ENCODE peak calls at places on chromosomes 5 and 9, in nine cellular contexts. W is AG20443; Y is activated naive CD4-positive, alpha-beta T cell treated with Interleukin-2 at 50 U/mL for 16 hours; Q is GM03348; D is MV-4-11; S is NCI-H510A; R is AG08395; I is naive thymus-derived CD4-positive, alpha-beta T cell; X is iPS-NIHi11. E is an unnamed sample.

GRCh38 chr5:141839015-141839513 is 39.1 kb downstream of the PCDH1 start:
- DNase-seq in W (no peak), Y (no peak), Q (no peak), D (no peak), S (no peak), R (no peak), I (no peak), X (peak; percentile 41), E (no peak)

GRCh38 chr5:173997331-173997730 is 8.4 kb downstream of the C5orf47 start:
- DNase-seq in W (no peak), Y (no peak), Q (no peak), D (no peak), S (no peak), R (no peak), I (no peak), X (no peak), E (no peak)

GRCh38 chr9:110650991-110651411 is 17.6 kb upstream of the MUSK start:
- DNase-seq in W (peak; percentile 74), Y (no peak), Q (peak; percentile 59), D (no peak), S (no peak), R (peak; percentile 77), I (no peak), X (no peak), E (no peak)

GRCh38 chr9:78620303-78620702 is 323.4 kb downstream of the PSAT1 start:
- DNase-seq in W (no peak), Y (no peak), Q (no peak), D (peak; percentile 50), S (no peak), R (no peak), I (no peak), X (no peak), E (no peak)

GRCh38 chr5:72452515-72453259 is 54.5 kb downstream of the ZNF366 start:
- DNase-seq in W (peak; percentile 81), Y (no peak), Q (peak; percentile 84), D (no peak), S (no peak), R (peak; percentile 85), I (no peak), X (peak; percentile 41), E (peak; percentile 15)

GRCh38 chr5:170639221-170639925 is 135.6 kb downstream of the KCNIP1 start:
- DNase-seq in W (no peak), Y (no peak), Q (no peak), D (no peak), S (no peak), R (no peak), I (no peak), X (no peak), E (no peak)

GRCh38 chr9:135589596-135590485 is 28.3 kb downstream of the PAEP start:
- DNase-seq in W (peak; percentile 9), Y (no peak), Q (peak; percentile 4), D (no peak), S (no peak), R (no peak), I (no peak), X (no peak), E (no peak)

GRCh38 chr5:119316116-119316515 is 39.7 kb upstream of the TNFAIP8 start:
- DNase-seq in W (no peak), Y (peak; percentile 36), Q (no peak), D (no peak), S (no peak), R (no peak), I (no peak), X (no peak), E (no peak)

GRCh38 chr9:4301971-4302427 is 2.1 kb upstream of the GLIS3 start:
- DNase-seq in W (peak; percentile 85), Y (peak; percentile 5), Q (peak; percentile 81), D (no peak), S (no peak), R (peak; percentile 86), I (no peak), X (no peak), E (peak; percentile 97)

GRCh38 chr9:20320921-20321320 is 301.4 kb downstream of the MLLT3 start:
- DNase-seq in W (no peak), Y (no peak), Q (no peak), D (no peak), S (no peak), R (no peak), I (no peak), X (no peak), E (no peak)

GRCh38 chr5:105849701-105850100 is 1821.0 kb downstream of the EFNA5 start:
- DNase-seq in W (no peak), Y (no peak), Q (no peak), D (no peak), S (no peak), R (no peak), I (no peak), X (no peak), E (no peak)

GRCh38 chr9:93133641-93134017 is 422 bp downstream of the NINJ1 start:
- DNase-seq in W (peak; percentile 93), Y (peak; percentile 62), Q (peak; percentile 92), D (peak; percentile 81), S (peak; percentile 35), R (peak; percentile 89), I (no peak), X (peak; percentile 82), E (peak; percentile 90)

GRCh38 chr5:143683459-143683858 is 128.5 kb upstream of the HMHB1 start:
- DNase-seq in W (no peak), Y (no peak), Q (no peak), D (no peak), S (no peak), R (no peak), I (no peak), X (no peak), E (no peak)

GRCh38 chr5:65916636-65917035 is 9.7 kb upstream of the ERBIN start:
- DNase-seq in W (no peak), Y (no peak), Q (no peak), D (peak; percentile 42), S (no peak), R (no peak), I (no peak), X (no peak), E (no peak)

GRCh38 chr9:124869986-124870560 is 8.1 kb downstream of the ARPC5L start:
- DNase-seq in W (no peak), Y (peak; percentile 93), Q (peak; percentile 58), D (peak; percentile 63), S (no peak), R (no peak), I (peak; percentile 65), X (no peak), E (peak; percentile 87)

GRCh38 chr9:125074976-125075375 is 68.4 kb downstream of the SCAI start:
- DNase-seq in W (no peak), Y (no peak), Q (peak; percentile 58), D (no peak), S (no peak), R (no peak), I (no peak), X (no peak), E (no peak)

GRCh38 chr5:65943771-65944170 is 17.4 kb downstream of the ERBIN start:
- DNase-seq in W (no peak), Y (no peak), Q (no peak), D (no peak), S (no peak), R (no peak), I (no peak), X (no peak), E (no peak)

GRCh38 chr5:154273028-154273617 is 82.6 kb downstream of the GALNT10 start:
- DNase-seq in W (peak; percentile 54), Y (no peak), Q (peak; percentile 43), D (no peak), S (no peak), R (peak; percentile 31), I (no peak), X (peak; percentile 38), E (no peak)

GRCh38 chr5:33409435-33410146 is 31.2 kb upstream of the TARS1 start:
- DNase-seq in W (peak; percentile 56), Y (no peak), Q (peak; percentile 43), D (no peak), S (no peak), R (peak; percentile 62), I (no peak), X (no peak), E (no peak)

GRCh38 chr5:142143878-142144277 is 35.3 kb downstream of the NDFIP1 start:
- DNase-seq in W (peak; percentile 55), Y (no peak), Q (peak; percentile 55), D (peak; percentile 6), S (no peak), R (peak; percentile 62), I (peak; percentile 37), X (peak; percentile 31), E (peak; percentile 65)

GRCh38 chr9:131732061-131732526 is 7.8 kb downstream of the RAPGEF1 start:
- DNase-seq in W (peak; percentile 80), Y (no peak), Q (peak; percentile 77), D (no peak), S (no peak), R (peak; percentile 90), I (no peak), X (no peak), E (no peak)

GRCh38 chr5:123487298-123487697 is 24.7 kb upstream of the CSNK1G3 start:
- DNase-seq in W (peak; percentile 45), Y (no peak), Q (peak; percentile 59), D (no peak), S (no peak), R (peak; percentile 9), I (no peak), X (no peak), E (no peak)

GRCh38 chr5:111143910-111144309 is 51.8 kb downstream of the WDR36 start:
- DNase-seq in W (peak; percentile 84), Y (no peak), Q (peak; percentile 92), D (no peak), S (no peak), R (peak; percentile 92), I (no peak), X (peak; percentile 23), E (no peak)

GRCh38 chr9:95007470-95007869 is 281.0 kb downstream of the AOPEP start:
- DNase-seq in W (peak; percentile 20), Y (no peak), Q (no peak), D (no peak), S (no peak), R (no peak), I (no peak), X (no peak), E (no peak)

GRCh38 chr9:34337404-34337803 is 8.0 kb downstream of the NUDT2 start:
- DNase-seq in W (peak; percentile 17), Y (no peak), Q (no peak), D (no peak), S (no peak), R (no peak), I (no peak), X (no peak), E (no peak)

GRCh38 chr5:123756325-123756664 is 244.3 kb downstream of the CSNK1G3 start:
- DNase-seq in W (no peak), Y (no peak), Q (no peak), D (no peak), S (no peak), R (no peak), I (no peak), X (no peak), E (no peak)

GRCh38 chr9:12718482-12719026 is 25.4 kb downstream of the TYRP1 start:
- DNase-seq in W (peak; percentile 39), Y (no peak), Q (peak; percentile 30), D (no peak), S (no peak), R (peak; percentile 57), I (no peak), X (peak; percentile 44), E (no peak)

GRCh38 chr5:156934450-156935211 is 28.4 kb downstream of the TIMD4 start:
- DNase-seq in W (peak; percentile 27), Y (peak; percentile 56), Q (peak; percentile 36), D (no peak), S (no peak), R (peak; percentile 10), I (peak; percentile 63), X (peak; percentile 23), E (no peak)

GRCh38 chr9:120257483-120257882 is 322.5 kb downstream of the CDK5RAP2 start:
- DNase-seq in W (peak; percentile 35), Y (no peak), Q (no peak), D (no peak), S (no peak), R (no peak), I (no peak), X (no peak), E (no peak)

GRCh38 chr5:95667219-95667618 is 15.6 kb downstream of the SPATA9 start:
- DNase-seq in W (no peak), Y (no peak), Q (no peak), D (peak; percentile 48), S (no peak), R (no peak), I (no peak), X (no peak), E (no peak)

GRCh38 chr5:50711280-50711679 is 44.8 kb downstream of the PARP8 start:
- DNase-seq in W (no peak), Y (peak; percentile 57), Q (no peak), D (peak; percentile 76), S (no peak), R (peak; percentile 4), I (peak; percentile 74), X (peak; percentile 19), E (no peak)

E was measured in RKO.